ENCODE peak calls at places on chromosomes 16 and 17, in eight cellular contexts. M is cardiac fibroblast; G is AG09309; Y is suprapubic skin; C is dorsolateral prefrontal cortex; H is kidney epithelial cell; V is CD8-positive, alpha-beta T cell; S is AG10803. D is an unnamed sample.

GRCh38 chr17:70320642-70321345 is 151.5 kb downstream of the KCNJ2 start:
- DNase-seq in V (no peak), S (peak), M (peak), Y (no peak), C (no peak), H (no peak), G (no peak), D (no peak)

GRCh38 chr16:66594739-66595138 is 9.8 kb upstream of the CMTM3 start:
- DNase-seq in S (no peak), H (no peak), G (no peak), C (no peak), V (no peak), Y (no peak), M (no peak), D (no peak)

GRCh38 chr16:16146380-16147315 is 76.6 kb downstream of the ABCC6 start:
- DNase-seq in H (no peak), M (no peak), G (no peak), C (no peak), Y (no peak), V (no peak), S (no peak), D (no peak)

GRCh38 chr16:83744521-83744981 is 63.2 kb upstream of the HSBP1 start:
- DNase-seq in H (no peak), M (no peak), Y (peak), G (no peak), C (no peak), V (no peak), S (peak), D (peak)

GRCh38 chr17:78715000-78715771 is 66.9 kb downstream of the CYTH1 start:
- DNase-seq in S (peak), G (no peak), C (no peak), H (no peak), M (no peak), Y (no peak), V (no peak), D (no peak)

GRCh38 chr17:42111265-42111636 is 1.3 kb downstream of the DHX58 start:
- DNase-seq in M (no peak), H (no peak), C (no peak), V (no peak), Y (no peak), G (no peak), S (no peak), D (no peak)

GRCh38 chr16:84180519-84181140 is 6.2 kb downstream of the TAF1C start:
- DNase-seq in M (no peak), S (no peak), C (no peak), G (no peak), H (no peak), Y (no peak), V (no peak), D (no peak)

GRCh38 chr17:70808596-70808995 is 639.3 kb downstream of the KCNJ2 start:
- DNase-seq in S (no peak), H (no peak), M (no peak), V (no peak), Y (no peak), C (no peak), G (no peak), D (no peak)

GRCh38 chr16:12390074-12390473 is 413.5 kb downstream of the SNX29 start:
- DNase-seq in C (no peak), V (no peak), H (no peak), G (no peak), Y (no peak), S (no peak), M (no peak), D (no peak)

GRCh38 chr17:49508891-49509587 is 13.9 kb downstream of the NGFR start:
- DNase-seq in M (no peak), Y (no peak), H (no peak), V (no peak), G (no peak), C (no peak), S (no peak), D (no peak)

GRCh38 chr16:53886482-53887378 is 182.8 kb downstream of the FTO start:
- DNase-seq in V (no peak), G (no peak), M (no peak), C (no peak), S (no peak), Y (no peak), H (no peak), D (no peak)

GRCh38 chr17:28530250-28530649 is 22.2 kb downstream of the UNC119 start:
- DNase-seq in C (no peak), Y (no peak), M (no peak), G (no peak), S (no peak), V (no peak), H (no peak), D (no peak)

GRCh38 chr17:31517524-31517923 is 126.0 kb downstream of the RAB11FIP4 start:
- DNase-seq in C (no peak), M (no peak), Y (no peak), H (no peak), G (no peak), V (no peak), S (no peak), D (no peak)

GRCh38 chr16:89510526-89510925 is 2.3 kb downstream of the SPG7 start:
- DNase-seq in H (no peak), C (no peak), S (no peak), G (no peak), M (no peak), V (no peak), Y (no peak), D (no peak)

GRCh38 chr17:28267720-28268609 is 51.0 kb upstream of the TMEM97 start:
- DNase-seq in S (no peak), H (no peak), C (no peak), Y (peak), V (no peak), M (no peak), G (no peak), D (no peak)

GRCh38 chr16:68116256-68116853 is 31.2 kb downstream of the NFATC3 start:
- DNase-seq in M (peak), Y (no peak), G (peak), H (no peak), C (no peak), V (no peak), S (peak), D (no peak)

GRCh38 chr17:76208120-76208519 is 32.2 kb downstream of the RNF157 start:
- DNase-seq in G (no peak), C (no peak), V (no peak), M (no peak), H (no peak), S (no peak), Y (no peak), D (no peak)

GRCh38 chr17:60676758-60677307 is 818 bp upstream of the BCAS3 start:
- DNase-seq in C (no peak), M (no peak), H (no peak), S (no peak), Y (no peak), G (no peak), V (no peak), D (no peak)

GRCh38 chr16:3590736-3591435 is 13.7 kb upstream of the NLRC3 start:
- DNase-seq in G (no peak), V (no peak), M (no peak), Y (no peak), H (no peak), S (no peak), C (no peak), D (no peak)

GRCh38 chr16:89656435-89657121 is 930 bp downstream of the CHMP1A start:
- DNase-seq in G (no peak), M (no peak), V (no peak), Y (no peak), C (no peak), H (no peak), S (no peak), D (no peak)

GRCh38 chr16:69476920-69477418 is 52.5 kb downstream of the CYB5B start:
- DNase-seq in C (no peak), G (peak), H (peak), S (peak), Y (no peak), V (no peak), M (peak), D (peak)

GRCh38 chr16:66335704-66336329 is 30.7 kb upstream of the CDH5 start:
- DNase-seq in S (peak), M (peak), G (no peak), C (peak), Y (no peak), H (no peak), V (no peak), D (no peak)

GRCh38 chr17:81239714-81240555 is 817 bp downstream of the NDUFAF8 start:
- DNase-seq in M (no peak), S (peak), G (no peak), H (no peak), C (no peak), V (peak), Y (no peak), D (no peak)

GRCh38 chr17:79075433-79075805 is 795 bp downstream of the ENGASE start:
- DNase-seq in V (no peak), Y (no peak), M (peak), H (no peak), G (no peak), C (no peak), S (no peak), D (no peak)

DNA sequence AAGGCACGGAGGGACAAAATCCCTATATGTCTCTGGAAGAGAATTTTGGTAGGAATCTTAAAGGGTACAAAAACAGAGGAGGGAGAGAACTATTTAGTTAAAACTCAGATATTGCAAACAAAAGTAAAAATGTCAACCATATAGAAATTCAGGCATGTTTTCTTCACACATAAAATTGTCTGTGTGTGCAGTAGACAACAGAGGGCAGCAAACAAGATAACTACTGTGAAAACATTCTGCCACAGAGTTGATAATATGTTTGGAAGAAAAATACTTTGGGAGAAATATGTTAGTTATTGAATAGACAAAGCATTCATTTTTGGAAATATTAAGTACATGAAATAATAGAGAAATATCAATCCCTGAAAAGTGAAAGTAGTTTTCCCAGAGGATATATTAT is 56.2 kb downstream of the SNX11 start:
- DNase-seq in V (no peak), M (no peak), S (no peak), G (no peak), Y (no peak), H (no peak), C (no peak), D (no peak)
- TF ChIP-seq CTCF in V (no peak), M (peak), S (no peak), G (peak), Y (no peak), H (peak), C (no peak), D (no peak)

DNA sequence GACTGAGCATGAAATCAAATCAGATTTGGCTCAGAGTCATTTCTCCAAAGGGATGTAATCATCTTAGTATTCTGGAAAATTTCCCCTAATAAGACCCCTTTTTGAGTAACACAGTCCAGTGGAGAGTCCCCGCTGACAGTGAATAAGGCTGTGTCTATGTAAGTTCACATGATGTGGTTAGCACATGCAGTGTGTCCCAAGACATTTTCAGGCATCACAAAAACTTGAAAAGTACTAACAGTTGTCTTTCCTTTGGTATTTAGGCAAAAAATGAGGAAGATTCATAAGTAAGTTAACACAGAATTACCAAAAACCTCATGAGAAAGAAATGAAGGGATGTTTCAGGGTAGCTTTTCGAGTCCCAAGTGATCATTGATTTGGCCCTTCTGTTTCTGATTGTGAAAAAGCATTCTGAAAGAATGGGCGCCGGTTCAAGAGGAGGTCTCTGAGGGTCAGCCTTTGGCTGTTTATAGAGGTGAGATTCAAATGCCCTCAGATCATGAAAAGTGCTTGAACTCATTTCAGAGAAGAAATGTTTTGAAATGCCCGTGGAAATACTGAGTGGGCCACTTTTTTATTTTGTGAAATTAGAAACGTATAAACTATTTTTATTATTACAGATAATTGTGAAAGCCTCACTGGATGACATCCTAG is 515 bp upstream of the ASPA start:
- DNase-seq in M (no peak), C (no peak), V (no peak), S (no peak), G (no peak), Y (no peak), H (no peak), D (no peak)
- H3K4me3 ChIP-seq in M (no peak), C (peak), V (no peak), S (no peak), G (no peak), Y (peak), H (no peak), D (no peak)

GRCh38 chr16:64408699-64409098 is 713.2 kb downstream of the CDH11 start:
- DNase-seq in H (no peak), M (no peak), V (no peak), G (no peak), C (no peak), S (no peak), Y (no peak), D (no peak)
- TF ChIP-seq CTCF in H (no peak), M (no peak), V (no peak), G (no peak), C (no peak), S (no peak), Y (no peak), D (no peak)

GRCh38 chr16:2196981-2197511 is 641 bp upstream of the CASKIN1 start:
- DNase-seq in M (no peak), V (no peak), H (no peak), S (no peak), C (no peak), Y (no peak), G (no peak), D (no peak)
- H3K4me3 ChIP-seq in M (no peak), V (no peak), H (no peak), S (no peak), C (peak), Y (peak), G (no peak), D (no peak)

GRCh38 chr17:72512649-72513556 is 392.1 kb downstream of the SOX9 start:
- DNase-seq in S (no peak), M (no peak), G (no peak), V (no peak), Y (no peak), H (no peak), C (no peak), D (no peak)
- TF ChIP-seq CTCF in S (no peak), M (no peak), G (no peak), V (no peak), Y (no peak), H (no peak), C (no peak), D (no peak)